ENCODE peak calls at places on chromosome 14, in five cellular contexts. M, X, L, D and A are unnamed samples.
A peak's percentile ranks its signal among the peaks of the same experiment; 100 is the strongest.

GRCh38 chr14:46734287-46734686 is 82.7 kb upstream of the RPL10L start:
- DNase-seq in M (no peak), X (no peak), L (no peak), D (no peak), A (no peak)

GRCh38 chr14:58637040-58637390 is 747 bp upstream of the DACT1 start:
- DNase-seq in X (peak; percentile 41), D (peak; percentile 47), M (no peak), L (no peak), A (no peak)

GRCh38 chr14:52125885-52126284 is 57.0 kb upstream of the NID2 start:
- DNase-seq in D (no peak), M (no peak), X (no peak), L (no peak), A (no peak)

GRCh38 chr14:33567736-33568124 is 383.1 kb downstream of the EGLN3 start:
- DNase-seq in X (no peak), M (no peak), D (no peak), L (no peak), A (no peak)

GRCh38 chr14:105019861-105020814 is 745 bp downstream of the CDCA4 start:
- DNase-seq in L (peak; percentile 23), M (peak; percentile 29), X (no peak), D (no peak), A (no peak)

GRCh38 chr14:32509632-32510187 is 180.6 kb downstream of the AKAP6 start:
- DNase-seq in D (no peak), X (peak; percentile 40), L (no peak), M (no peak), A (peak; percentile 92)

GRCh38 chr14:35336171-35337073 is 44.2 kb downstream of the PSMA6 start:
- DNase-seq in D (peak; percentile 18), M (no peak), L (no peak), X (no peak), A (peak; percentile 88)

GRCh38 chr14:33165926-33166289 is 227.2 kb downstream of the NPAS3 start:
- DNase-seq in M (no peak), L (no peak), X (no peak), D (no peak), A (no peak)

GRCh38 chr14:32109676-32110075 is 32.6 kb downstream of the ARHGAP5 start:
- DNase-seq in L (no peak), X (no peak), M (no peak), D (no peak), A (no peak)

GRCh38 chr14:68792830-68793733 is at the start of gene ZFP36L1:
- DNase-seq in L (peak; percentile 87), X (peak; percentile 89), D (peak; percentile 80), M (peak; percentile 91), A (peak; percentile 96)

GRCh38 chr14:78425782-78426181 is 255.6 kb downstream of the NRXN3 start:
- DNase-seq in M (no peak), L (no peak), D (no peak), X (no peak), A (no peak)

GRCh38 chr14:56580317-56580711 is 716 bp downstream of the TMEM260 start:
- DNase-seq in X (no peak), M (no peak), L (no peak), D (no peak), A (no peak)

GRCh38 chr14:23569443-23570151 is 2.0 kb upstream of the AP1G2 start:
- DNase-seq in D (peak; percentile 61), X (peak; percentile 96), L (no peak), M (no peak), A (no peak)

GRCh38 chr14:103207038-103207403 is 83.8 kb downstream of the TNFAIP2 start:
- DNase-seq in D (no peak), L (no peak), M (no peak), X (no peak), A (no peak)

GRCh38 chr14:52013984-52014600 is 24.7 kb downstream of the RTRAF start:
- DNase-seq in L (no peak), X (no peak), D (no peak), M (no peak), A (no peak)

GRCh38 chr14:101078105-101078891 is 174.8 kb upstream of the RTL1 start:
- DNase-seq in X (no peak), M (no peak), L (no peak), D (no peak), A (no peak)

GRCh38 chr14:21989090-21989489 is 315.5 kb upstream of the OR4E1 start:
- DNase-seq in X (no peak), M (no peak), D (no peak), L (no peak), A (no peak)

GRCh38 chr14:91580886-91581615 is 70.9 kb upstream of the PPP4R3A start:
- DNase-seq in M (no peak), X (no peak), D (no peak), L (no peak), A (no peak)

GRCh38 chr14:50060871-50061663 is 55.3 kb downstream of the VCPKMT start:
- DNase-seq in X (peak; percentile 20), L (no peak), D (peak; percentile 12), M (no peak), A (peak; percentile 61)

GRCh38 chr14:77186911-77187648 is 5.5 kb downstream of the TMEM63C start:
- DNase-seq in D (peak; percentile 58), M (no peak), X (no peak), L (no peak), A (no peak)

GRCh38 chr14:64760146-64760755 is 56.0 kb downstream of the PLEKHG3 start:
- DNase-seq in M (peak; percentile 26), L (peak; percentile 30), D (peak; percentile 8), X (peak; percentile 72), A (peak; percentile 58)

GRCh38 chr14:95935228-95935822 is 58.7 kb downstream of the TUNAR start:
- DNase-seq in X (no peak), D (no peak), L (no peak), M (no peak), A (peak; percentile 5)

GRCh38 chr14:102344485-102344884 is 18.2 kb downstream of the CINP start:
- DNase-seq in L (no peak), X (no peak), D (no peak), M (no peak), A (no peak)

GRCh38 chr14:55129428-55130193 is 559 bp downstream of the LGALS3 start:
- DNase-seq in L (peak; percentile 24), X (peak; percentile 32), M (peak; percentile 13), D (peak; percentile 27), A (no peak)

GRCh38 chr14:69606258-69606657 is 5.1 kb upstream of the SUSD6 start:
- DNase-seq in M (no peak), L (no peak), X (no peak), D (no peak), A (no peak)

GRCh38 chr14:50766338-50766886 is 64.5 kb downstream of the NIN start:
- DNase-seq in L (no peak), M (no peak), X (no peak), D (no peak), A (peak; percentile 93)

GRCh38 chr14:56514663-56515371 is 64.8 kb upstream of the TMEM260 start:
- DNase-seq in D (no peak), L (no peak), X (no peak), M (no peak), A (no peak)

GRCh38 chr14:89384023-89384422 is 33.0 kb downstream of the FOXN3 start:
- DNase-seq in X (no peak), M (no peak), L (no peak), D (no peak), A (no peak)

GRCh38 chr14:103231376-103232019 is 102.5 kb upstream of the EIF5 start:
- DNase-seq in M (no peak), L (no peak), D (no peak), X (no peak), A (no peak)

GRCh38 chr14:92520102-92520651 is 6.6 kb downstream of the RIN3 start:
- DNase-seq in X (no peak), L (no peak), M (no peak), D (no peak), A (no peak)

GRCh38 chr14:51396222-51396815 is 156.3 kb downstream of the TMX1 start:
- DNase-seq in X (peak; percentile 39), D (peak; percentile 96), M (no peak), L (no peak), A (peak; percentile 37)

GRCh38 chr14:104103061-104104005 is 17.8 kb downstream of the ASPG start:
- DNase-seq in D (no peak), L (no peak), M (no peak), X (no peak), A (no peak)

GRCh38 chr14:55850803-55851202 is 267.4 kb upstream of the PELI2 start:
- DNase-seq in D (no peak), L (no peak), X (no peak), M (no peak), A (no peak)

GRCh38 chr14:56390859-56391258 is 188.7 kb upstream of the TMEM260 start:
- DNase-seq in X (no peak), L (no peak), D (no peak), M (no peak), A (no peak)

GRCh38 chr14:93113678-93114067 is 2.1 kb downstream of the ITPK1 start:
- DNase-seq in X (no peak), D (no peak), M (no peak), L (no peak), A (no peak)

GRCh38 chr14:37816743-37817295 is 221.4 kb downstream of the TTC6 start:
- DNase-seq in M (no peak), D (no peak), L (no peak), X (no peak), A (no peak)

GRCh38 chr14:76091036-76091435 is 60.7 kb upstream of the GPATCH2L start:
- DNase-seq in L (no peak), D (no peak), X (peak; percentile 27), M (no peak), A (peak; percentile 4)